ENCODE peak calls at places on chromosomes 7 and 10, in seven cellular contexts. C, O, L, R, J, Y and M are unnamed samples.

GRCh38 chr10:23040002-23040401 is 55.4 kb upstream of the MSRB2 start:
- DNase-seq in O (no peak), R (no peak), Y (no peak), L (no peak), J (no peak), C (no peak), M (no peak)

GRCh38 chr10:86368046-86368445 is 1.5 kb upstream of the GRID1 start:
- DNase-seq in O (no peak), J (no peak), R (no peak), L (no peak), Y (no peak), C (no peak), M (peak; percentile 26)

GRCh38 chr7:20594023-20594422 is 21.4 kb upstream of the ABCB5 start:
- DNase-seq in Y (no peak), C (no peak), R (no peak), J (no peak), L (no peak), O (no peak), M (no peak)

GRCh38 chr7:109611656-109612055 is 1042.0 kb downstream of the DNAJB9 start:
- DNase-seq in R (no peak), J (no peak), L (no peak), O (no peak), Y (no peak), C (no peak), M (no peak)

GRCh38 chr10:16950686-16951681 is 133.8 kb upstream of the RSU1 start:
- DNase-seq in R (no peak), L (no peak), C (no peak), Y (no peak), O (no peak), J (no peak), M (peak; percentile 86)

GRCh38 chr7:17369686-17370426 is 71.4 kb downstream of the AHR start:
- DNase-seq in L (peak; percentile 7), C (no peak), O (peak; percentile 17), R (no peak), Y (no peak), J (no peak), M (no peak)

GRCh38 chr10:119441921-119442757 is 100.4 kb downstream of the RGS10 start:
- DNase-seq in C (no peak), L (no peak), O (no peak), R (no peak), J (no peak), Y (no peak), M (no peak)

GRCh38 chr10:59536576-59537014 is 173.1 kb downstream of the SLC16A9 start:
- DNase-seq in J (no peak), C (no peak), R (peak; percentile 20), Y (no peak), L (no peak), O (no peak), M (no peak)

GRCh38 chr10:121063744-121064143 is 212.6 kb downstream of the WDR11 start:
- DNase-seq in J (no peak), O (no peak), C (peak; percentile 81), Y (no peak), R (no peak), L (peak; percentile 88), M (no peak)

GRCh38 chr10:4532976-4533375 is 293.0 kb upstream of the AKR1E2 start:
- DNase-seq in C (no peak), Y (no peak), R (no peak), J (no peak), L (no peak), O (no peak), M (no peak)

GRCh38 chr10:30453764-30454527 is 20.0 kb downstream of the MAP3K8 start:
- DNase-seq in R (no peak), Y (no peak), J (no peak), L (no peak), C (peak; percentile 11), O (no peak), M (no peak)

GRCh38 chr10:98308602-98309365 is 40.8 kb upstream of the LOXL4 start:
- DNase-seq in O (no peak), L (peak; percentile 27), R (no peak), J (no peak), C (no peak), Y (no peak), M (no peak)

GRCh38 chr10:49734676-49735075 is 27.4 kb downstream of the OGDHL start:
- DNase-seq in O (peak; percentile 4), R (no peak), L (no peak), C (peak; percentile 62), Y (no peak), J (peak; percentile 17), M (peak; percentile 43)

GRCh38 chr10:26311383-26311940 is 94.9 kb downstream of the GAD2 start:
- DNase-seq in Y (no peak), L (no peak), O (no peak), C (no peak), R (no peak), J (no peak), M (peak; percentile 86)

GRCh38 chr10:11881477-11882417 is 58.6 kb downstream of the PROSER2 start:
- DNase-seq in Y (no peak), L (peak; percentile 89), O (peak; percentile 89), R (no peak), J (no peak), C (no peak), M (peak; percentile 82)

GRCh38 chr7:131626643-131627042 is 70.2 kb upstream of the PODXL start:
- DNase-seq in O (no peak), J (no peak), C (no peak), Y (no peak), L (no peak), R (no peak), M (peak; percentile 43)

GRCh38 chr7:42214063-42214679 is 22.8 kb downstream of the GLI3 start:
- DNase-seq in L (no peak), C (no peak), J (no peak), O (no peak), R (no peak), Y (no peak), M (no peak)

GRCh38 chr7:120168066-120168465 is 104.9 kb upstream of the KCND2 start:
- DNase-seq in L (no peak), R (no peak), O (no peak), J (no peak), C (no peak), Y (no peak), M (no peak)

GRCh38 chr7:26265061-26265460 is 26.6 kb upstream of the SNX10 start:
- DNase-seq in Y (no peak), J (no peak), L (no peak), C (no peak), O (no peak), R (no peak), M (no peak)

GRCh38 chr7:26267631-26268166 is 24.0 kb upstream of the SNX10 start:
- DNase-seq in Y (no peak), C (no peak), J (no peak), O (no peak), L (no peak), R (no peak), M (no peak)

DNA sequence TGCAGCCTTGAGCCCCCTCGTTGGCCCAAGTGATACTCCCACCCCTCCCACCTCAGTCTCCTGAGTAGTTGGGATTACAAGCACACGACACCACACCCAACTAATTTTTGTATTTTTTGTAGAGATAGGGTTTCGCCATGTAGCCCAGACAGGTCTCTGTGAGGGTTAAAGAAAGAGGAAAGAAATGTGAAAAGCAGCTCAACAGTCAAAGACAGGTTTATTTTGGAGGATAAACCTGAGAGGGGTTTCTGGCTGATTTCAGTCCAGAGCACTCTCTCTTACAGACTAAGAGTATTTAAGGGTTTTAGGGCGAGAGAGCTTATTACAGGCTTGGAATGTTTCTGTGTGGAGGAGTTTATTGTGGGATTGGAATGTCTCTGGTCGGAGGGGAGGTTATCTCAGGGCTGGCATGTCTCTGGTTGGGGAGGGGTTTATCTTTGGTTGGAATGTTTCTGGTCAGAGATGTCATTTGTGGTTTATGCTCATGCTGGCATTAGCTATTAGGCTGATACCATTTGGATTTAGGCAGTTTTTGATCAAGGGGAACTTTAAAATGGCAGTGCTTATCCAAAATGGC is 26.1 kb upstream of the SNX10 start:
- DNase-seq in C (no peak), Y (no peak), O (no peak), R (no peak), L (no peak), J (no peak), M (no peak)
- H3K9me3 ChIP-seq in C (no peaks in the 10 kb centered on the region), Y (no peaks in the 10 kb centered on the region), O (no peaks in the 10 kb centered on the region), R (no peaks in the 10 kb centered on the region), L (peaks cover 8% of the 10 kb centered on the region), J (peaks cover 15% of the 10 kb centered on the region), M (peaks cover 27% of the 10 kb centered on the region)

GRCh38 chr10:125023269-125023668 is 81.3 kb downstream of the ZRANB1 start:
- DNase-seq in C (no peak), Y (peak; percentile 71), L (peak; percentile 10), R (no peak), O (no peak), J (peak; percentile 54), M (no peak)
- H3K27ac ChIP-seq in C (no peak overlapping the region), Y (peak overlapping the region; percentile 52), L (no peak overlapping the region), R (peak overlapping the region; percentile 74), O (no peak overlapping the region), J (peak overlapping the region; percentile 67), M (peak overlapping the region; percentile 53)

GRCh38 chr10:110500515-110500905 is 2.8 kb downstream of the DUSP5 start:
- DNase-seq in R (no peak), O (no peak), C (no peak), J (no peak), L (no peak), Y (no peak), M (no peak)

GRCh38 chr10:110498087-110498981 is 627 bp downstream of the DUSP5 start:
- DNase-seq in Y (no peak), L (no peak), J (peak; percentile 51), O (no peak), R (peak; percentile 76), C (peak; percentile 42), M (peak; percentile 78)

GRCh38 chr10:110497438-110498086 is at the start of gene DUSP5:
- DNase-seq in O (no peak), Y (peak; percentile 87), L (peak; percentile 75), J (peak; percentile 95), C (peak; percentile 96), R (peak; percentile 97), M (peak; percentile 97)

GRCh38 chr10:110499796-110500514 is 2.2 kb downstream of the DUSP5 start:
- DNase-seq in R (no peak), J (no peak), L (no peak), Y (no peak), O (no peak), C (no peak), M (no peak)

DNA sequence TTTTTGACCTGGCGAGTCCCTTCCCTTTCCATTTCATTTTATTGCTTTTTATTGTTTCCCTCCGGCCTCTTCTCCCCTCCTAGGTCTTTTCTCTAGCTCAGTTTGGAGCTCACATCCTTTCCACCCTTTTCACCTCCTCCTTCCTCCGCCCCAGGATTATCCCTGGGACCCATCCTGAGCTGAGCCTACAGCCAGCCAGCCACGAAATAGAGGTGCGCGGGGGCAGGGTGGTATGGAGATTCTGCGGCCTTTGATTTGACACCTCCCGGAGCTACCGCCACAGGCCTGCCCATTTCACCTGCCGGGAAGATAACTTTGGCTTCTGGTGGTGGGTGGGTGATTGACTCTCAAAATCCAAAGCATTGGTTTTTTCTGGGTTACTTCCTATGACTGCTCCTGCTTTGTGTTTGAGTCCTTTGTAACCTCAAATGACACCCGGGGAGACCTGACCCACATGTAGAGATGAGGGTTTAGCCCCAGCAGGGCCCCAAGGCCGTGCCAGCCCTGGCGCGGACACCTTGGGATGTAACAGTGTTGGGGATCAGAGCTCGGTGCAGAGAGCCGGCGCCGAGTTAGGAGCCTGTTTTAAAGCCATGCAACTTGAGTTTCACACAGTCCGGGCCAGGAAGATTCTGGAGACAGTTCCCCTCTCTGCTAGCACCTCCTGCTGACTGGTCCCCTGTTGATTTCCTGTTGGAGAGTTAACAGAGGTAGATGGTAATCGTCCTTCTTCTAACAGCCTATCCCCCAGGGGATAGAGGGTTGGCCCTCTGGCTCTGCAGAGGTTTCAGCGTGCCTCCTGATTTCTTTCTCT is 1.5 kb downstream of the DUSP5 start:
- DNase-seq in C (peak; percentile 53), O (no peak), R (peak; percentile 61), Y (no peak), J (peak; percentile 46), L (peak; percentile 21), M (peak; percentile 89)
- TF ChIP-seq CTCF in C (no peak), O (peak; percentile 57), R (no peak), Y (no peak), J (no peak), L (peak; percentile 31), M (peak; percentile 43)

GRCh38 chr10:133412381-133412711 is 12.1 kb downstream of the SPRN start:
- DNase-seq in O (no peak), L (no peak), Y (no peak), R (no peak), J (no peak), C (no peak), M (no peak)
- H3K9me3 ChIP-seq in O (no peaks in the 10 kb centered on the region), L (peaks cover 19% of the 10 kb centered on the region), Y (no peaks in the 10 kb centered on the region), R (no peaks in the 10 kb centered on the region), J (peaks cover 22% of the 10 kb centered on the region), C (peaks cover 6% of the 10 kb centered on the region), M (peaks cover 70% of the 10 kb centered on the region)